ENCODE peak calls at places on chromosomes 7 and 10, in seven cellular contexts. One of them, this sample, is unnamed.

GRCh38 chr7:1442355-1443124 is 16.7 kb downstream of the MICALL2 start:
- DNase-seq in GM23248: no peak
- DNase-seq in SK-N-SH: no peak
- DNase-seq in HepG2: no peak
- DNase-seq in hepatocyte: no peak
- DNase-seq in GM23338: no peak
- DNase-seq in endothelial cell of umbilical vein: no peak
- DNase-seq in this sample: no peak

GRCh38 chr10:43610636-43611035 is 4.4 kb downstream of the ZNF485 start:
- DNase-seq in GM23248: peak; percentile 33
- DNase-seq in SK-N-SH: no peak
- DNase-seq in HepG2: no peak
- DNase-seq in hepatocyte: no peak
- DNase-seq in GM23338: no peak
- DNase-seq in endothelial cell of umbilical vein: no peak
- DNase-seq in this sample: no peak

GRCh38 chr7:100475549-100475948 is 3.5 kb downstream of the TSC22D4 start:
- DNase-seq in GM23248: no peak
- DNase-seq in SK-N-SH: peak; percentile 28
- DNase-seq in HepG2: no peak
- DNase-seq in hepatocyte: peak; percentile 58
- DNase-seq in GM23338: no peak
- DNase-seq in endothelial cell of umbilical vein: no peak
- DNase-seq in this sample: no peak

GRCh38 chr7:142909921-142910521 is 23.5 kb downstream of the TRPV5 start:
- DNase-seq in GM23248: no peak
- DNase-seq in SK-N-SH: no peak
- DNase-seq in HepG2: no peak
- DNase-seq in hepatocyte: peak; percentile 51
- DNase-seq in GM23338: no peak
- DNase-seq in endothelial cell of umbilical vein: no peak
- DNase-seq in this sample: no peak

GRCh38 chr7:32108651-32109050 is 38.4 kb upstream of the PDE1C start:
- DNase-seq in GM23248: peak; percentile 22
- DNase-seq in SK-N-SH: no peak
- DNase-seq in HepG2: no peak
- DNase-seq in hepatocyte: no peak
- DNase-seq in GM23338: no peak
- DNase-seq in endothelial cell of umbilical vein: no peak
- DNase-seq in this sample: no peak

GRCh38 chr7:76260171-76260703 is 42.2 kb upstream of the HSPB1 start:
- DNase-seq in GM23248: peak; percentile 55
- DNase-seq in SK-N-SH: peak; percentile 98
- DNase-seq in HepG2: peak; percentile 74
- DNase-seq in hepatocyte: peak; percentile 62
- DNase-seq in GM23338: peak; percentile 96
- DNase-seq in endothelial cell of umbilical vein: no peak
- DNase-seq in this sample: peak; percentile 29

GRCh38 chr7:85000973-85001372 is 185.9 kb downstream of the SEMA3D start:
- DNase-seq in GM23248: no peak
- DNase-seq in SK-N-SH: no peak
- DNase-seq in HepG2: no peak
- DNase-seq in hepatocyte: no peak
- DNase-seq in GM23338: peak; percentile 35
- DNase-seq in endothelial cell of umbilical vein: no peak
- DNase-seq in this sample: no peak

GRCh38 chr7:99557940-99558305 is 519 bp upstream of the ZNF655 start:
- DNase-seq in GM23248: no peak
- DNase-seq in SK-N-SH: no peak
- DNase-seq in HepG2: peak; percentile 16
- DNase-seq in hepatocyte: no peak
- DNase-seq in GM23338: peak; percentile 52
- DNase-seq in endothelial cell of umbilical vein: no peak
- DNase-seq in this sample: no peak

GRCh38 chr7:113128028-113128427 is 9.7 kb upstream of the SMIM30 start:
- DNase-seq in GM23248: peak; percentile 78
- DNase-seq in SK-N-SH: no peak
- DNase-seq in HepG2: no peak
- DNase-seq in hepatocyte: no peak
- DNase-seq in GM23338: no peak
- DNase-seq in endothelial cell of umbilical vein: no peak
- DNase-seq in this sample: no peak

GRCh38 chr10:125646311-125646710 is 36.7 kb downstream of the TEX36 start:
- DNase-seq in GM23248: no peak
- DNase-seq in SK-N-SH: no peak
- DNase-seq in HepG2: no peak
- DNase-seq in hepatocyte: no peak
- DNase-seq in GM23338: no peak
- DNase-seq in endothelial cell of umbilical vein: no peak
- DNase-seq in this sample: no peak

GRCh38 chr10:79054203-79055099 is 14.3 kb upstream of the ZMIZ1 start:
- DNase-seq in GM23248: no peak
- DNase-seq in SK-N-SH: no peak
- DNase-seq in HepG2: peak; percentile 35
- DNase-seq in hepatocyte: peak; percentile 41
- DNase-seq in GM23338: no peak
- DNase-seq in endothelial cell of umbilical vein: no peak
- DNase-seq in this sample: no peak

GRCh38 chr7:151310578-151310977 is 31.0 kb upstream of the NUB1 start:
- DNase-seq in GM23248: peak; percentile 58
- DNase-seq in SK-N-SH: peak; percentile 65
- DNase-seq in HepG2: peak; percentile 62
- DNase-seq in hepatocyte: peak; percentile 53
- DNase-seq in GM23338: no peak
- DNase-seq in endothelial cell of umbilical vein: peak; percentile 13
- DNase-seq in this sample: no peak

GRCh38 chr10:35555962-35556930 is 48.9 kb upstream of the GJD4 start:
- DNase-seq in GM23248: peak; percentile 25
- DNase-seq in SK-N-SH: no peak
- DNase-seq in HepG2: no peak
- DNase-seq in hepatocyte: no peak
- DNase-seq in GM23338: no peak
- DNase-seq in endothelial cell of umbilical vein: no peak
- DNase-seq in this sample: no peak

GRCh38 chr7:102080371-102081243 is 206.1 kb upstream of the SH2B2 start:
- DNase-seq in GM23248: no peak
- DNase-seq in SK-N-SH: no peak
- DNase-seq in HepG2: no peak
- DNase-seq in hepatocyte: no peak
- DNase-seq in GM23338: no peak
- DNase-seq in endothelial cell of umbilical vein: peak; percentile 43
- DNase-seq in this sample: no peak

GRCh38 chr10:94292448-94293118 is 70.2 kb downstream of the NOC3L start:
- DNase-seq in GM23248: peak; percentile 80
- DNase-seq in SK-N-SH: no peak
- DNase-seq in HepG2: no peak
- DNase-seq in hepatocyte: no peak
- DNase-seq in GM23338: no peak
- DNase-seq in endothelial cell of umbilical vein: peak; percentile 60
- DNase-seq in this sample: no peak

GRCh38 chr10:44673245-44673999 is 237.7 kb upstream of the TMEM72 start:
- DNase-seq in GM23248: no peak
- DNase-seq in SK-N-SH: no peak
- DNase-seq in HepG2: peak; percentile 6
- DNase-seq in hepatocyte: no peak
- DNase-seq in GM23338: no peak
- DNase-seq in endothelial cell of umbilical vein: no peak
- DNase-seq in this sample: no peak

GRCh38 chr10:44674536-44674935 is 236.6 kb upstream of the TMEM72 start:
- DNase-seq in GM23248: no peak
- DNase-seq in SK-N-SH: no peak
- DNase-seq in HepG2: no peak
- DNase-seq in hepatocyte: no peak
- DNase-seq in GM23338: no peak
- DNase-seq in endothelial cell of umbilical vein: no peak
- DNase-seq in this sample: no peak

GRCh38 chr10:44680764-44681163 is 230.4 kb upstream of the TMEM72 start:
- DNase-seq in GM23248: no peak
- DNase-seq in SK-N-SH: no peak
- DNase-seq in HepG2: no peak
- DNase-seq in hepatocyte: no peak
- DNase-seq in GM23338: no peak
- DNase-seq in endothelial cell of umbilical vein: no peak
- DNase-seq in this sample: no peak

GRCh38 chr10:44671321-44671720 is 239.8 kb upstream of the TMEM72 start:
- DNase-seq in GM23248: no peak
- DNase-seq in SK-N-SH: no peak
- DNase-seq in HepG2: no peak
- DNase-seq in hepatocyte: no peak
- DNase-seq in GM23338: no peak
- DNase-seq in endothelial cell of umbilical vein: no peak
- DNase-seq in this sample: no peak

DNA sequence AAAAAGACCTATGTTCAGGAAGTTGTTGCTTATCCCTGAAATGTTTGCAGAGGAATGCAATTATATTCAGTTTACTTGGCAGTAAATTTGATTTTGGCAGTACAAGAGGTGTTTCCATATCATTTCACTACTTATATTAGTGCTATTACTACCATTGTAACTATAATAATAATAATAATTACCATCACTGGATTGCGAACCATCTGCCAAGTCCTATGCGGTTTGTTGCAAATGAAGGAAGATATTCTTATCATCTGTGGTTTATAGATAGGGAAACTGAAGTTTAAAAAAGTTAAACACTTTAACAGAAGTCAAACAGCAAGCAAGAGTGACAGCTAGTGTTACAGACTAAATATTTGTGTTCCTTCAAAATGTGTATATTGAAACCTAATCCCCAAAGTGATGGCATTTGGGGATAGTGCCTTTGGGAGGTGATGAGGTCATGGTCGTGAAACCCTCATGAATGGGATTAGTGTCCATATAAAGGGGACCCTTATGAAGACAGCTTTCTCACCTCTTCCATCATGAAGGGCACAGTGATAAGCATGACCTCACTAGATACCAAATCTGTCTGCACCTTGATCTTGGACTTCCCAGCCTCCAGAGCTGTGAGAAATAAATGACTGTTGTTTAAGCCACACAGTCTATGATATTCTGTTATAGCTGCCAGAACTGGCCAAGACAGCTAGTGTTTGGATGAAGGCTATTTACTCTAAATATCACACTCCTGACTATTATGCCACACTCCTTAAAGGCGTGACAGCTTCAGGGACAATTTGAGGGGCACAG is 235.9 kb upstream of the TMEM72 start:
- DNase-seq in GM23248: no peak
- DNase-seq in SK-N-SH: no peak
- DNase-seq in HepG2: no peak
- DNase-seq in hepatocyte: no peak
- DNase-seq in GM23338: no peak
- DNase-seq in endothelial cell of umbilical vein: no peak
- DNase-seq in this sample: no peak
- H2AFZ ChIP-seq in GM23248: no peak overlapping the region
- H2AFZ ChIP-seq in SK-N-SH: no peak overlapping the region
- H2AFZ ChIP-seq in HepG2: no peak overlapping the region
- H2AFZ ChIP-seq in hepatocyte: no peak overlapping the region
- H2AFZ ChIP-seq in GM23338: no peak overlapping the region
- H2AFZ ChIP-seq in endothelial cell of umbilical vein: no peak overlapping the region
- H2AFZ ChIP-seq in this sample: no peak overlapping the region

GRCh38 chr10:103638948-103639347 is 145.4 kb downstream of the NEURL1 start:
- DNase-seq in GM23248: peak; percentile 40
- DNase-seq in SK-N-SH: no peak
- DNase-seq in HepG2: no peak
- DNase-seq in hepatocyte: no peak
- DNase-seq in GM23338: no peak
- DNase-seq in endothelial cell of umbilical vein: no peak
- DNase-seq in this sample: no peak
- H3K4me2 ChIP-seq in GM23248: peak overlapping the region; percentile 62
- H3K4me2 ChIP-seq in SK-N-SH: no peak overlapping the region
- H3K4me2 ChIP-seq in HepG2: no peak overlapping the region
- H3K4me2 ChIP-seq in hepatocyte: no peak overlapping the region
- H3K4me2 ChIP-seq in GM23338: no peak overlapping the region
- H3K4me2 ChIP-seq in endothelial cell of umbilical vein: no peak overlapping the region
- H3K4me2 ChIP-seq in this sample: no peak overlapping the region

DNA sequence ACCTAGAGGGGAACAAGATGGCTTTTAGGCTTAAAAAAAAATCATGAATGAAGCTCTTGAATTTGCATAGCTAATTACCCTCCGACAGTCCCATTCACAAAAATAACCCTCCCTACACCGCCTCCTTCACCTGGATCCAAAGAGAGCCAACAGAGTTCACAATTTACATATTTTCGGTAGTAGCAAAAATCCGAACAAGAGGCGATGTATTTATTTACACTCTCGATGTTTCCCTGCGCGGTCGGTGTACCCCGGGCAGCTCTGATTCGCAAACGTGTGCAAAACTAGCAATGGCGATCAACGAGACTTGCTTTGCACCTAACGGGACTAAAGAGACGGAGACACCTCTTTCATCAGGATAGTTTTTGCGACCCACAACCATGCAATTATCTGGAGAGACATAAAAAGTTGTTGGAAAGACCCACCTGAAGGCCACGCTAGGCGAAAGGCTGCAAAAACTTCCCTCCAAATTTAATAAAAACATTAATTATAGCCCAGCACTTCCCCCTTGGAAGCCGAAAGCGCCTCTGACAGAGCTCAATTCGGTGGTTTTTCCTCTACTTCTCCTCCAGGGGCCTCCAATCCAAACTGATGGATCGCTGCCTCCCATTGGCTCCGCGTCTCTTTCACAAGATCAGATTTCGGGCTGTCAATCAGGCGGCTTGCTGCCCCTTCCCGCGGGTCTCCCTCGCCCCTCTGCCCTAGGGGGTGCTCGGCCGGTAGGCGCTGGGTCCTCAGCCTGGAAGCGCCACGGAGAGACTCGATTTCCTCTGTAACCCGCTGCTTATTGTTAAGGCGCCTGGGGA is at the start of gene ETV1:
- DNase-seq in GM23248: peak; percentile 90
- DNase-seq in SK-N-SH: peak; percentile 76
- DNase-seq in HepG2: peak; percentile 14
- DNase-seq in hepatocyte: peak; percentile 78
- DNase-seq in GM23338: peak; percentile 98
- DNase-seq in endothelial cell of umbilical vein: peak; percentile 81
- DNase-seq in this sample: no peak
- H3K27ac ChIP-seq in GM23248: peak within 1 kb of the TSS; percentile 64
- H3K27ac ChIP-seq in SK-N-SH: peak within 1 kb of the TSS; percentile 96
- H3K27ac ChIP-seq in HepG2: no peak within 1 kb of the TSS
- H3K27ac ChIP-seq in hepatocyte: peak within 1 kb of the TSS; percentile 79
- H3K27ac ChIP-seq in GM23338: peak within 1 kb of the TSS; percentile 99
- H3K27ac ChIP-seq in endothelial cell of umbilical vein: peak within 1 kb of the TSS; percentile 88
- H3K27ac ChIP-seq in this sample: no peak within 1 kb of the TSS

DNA sequence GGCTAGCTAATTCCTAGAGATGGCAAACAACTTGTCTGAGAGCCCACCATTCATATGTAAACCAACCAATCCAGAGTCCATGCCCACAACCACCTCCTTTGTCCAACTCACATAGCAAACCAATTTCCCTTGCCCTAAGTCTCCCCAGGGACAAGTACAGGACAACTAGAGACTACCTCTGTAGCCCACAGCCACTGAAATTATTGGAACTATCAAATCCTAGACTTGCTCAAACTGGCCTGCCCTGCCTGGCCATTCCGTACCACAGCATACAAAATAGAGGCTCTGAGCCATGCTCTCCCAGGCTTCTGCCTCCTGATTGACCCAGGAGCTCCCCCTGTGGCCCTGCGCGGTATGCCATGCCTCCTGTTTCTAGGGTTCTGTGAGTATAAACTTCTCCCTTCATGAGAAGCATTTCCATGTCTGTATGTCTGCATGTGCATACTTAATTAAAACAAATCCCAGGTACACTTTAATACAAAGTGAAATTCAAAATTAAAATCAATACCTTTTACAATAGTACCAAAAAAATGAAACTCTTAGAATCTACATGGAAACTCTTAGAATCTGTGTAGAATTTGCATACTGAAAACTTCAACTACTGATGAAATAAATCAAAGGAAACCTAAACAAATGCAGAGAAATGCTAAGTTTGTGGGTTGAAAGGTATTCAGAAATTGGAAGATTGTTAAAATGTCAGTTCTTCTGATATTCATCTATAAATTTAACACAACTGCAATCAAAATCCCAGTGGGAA is 4.0 kb upstream of the HECW1 start:
- DNase-seq in GM23248: peak; percentile 77
- DNase-seq in SK-N-SH: peak; percentile 76
- DNase-seq in HepG2: peak; percentile 45
- DNase-seq in hepatocyte: peak; percentile 83
- DNase-seq in GM23338: peak; percentile 92
- DNase-seq in endothelial cell of umbilical vein: peak; percentile 58
- DNase-seq in this sample: peak; percentile 71
- H2AFZ ChIP-seq in GM23248: no peak overlapping the region
- H2AFZ ChIP-seq in SK-N-SH: no peak overlapping the region
- H2AFZ ChIP-seq in HepG2: no peak overlapping the region
- H2AFZ ChIP-seq in hepatocyte: no peak overlapping the region
- H2AFZ ChIP-seq in GM23338: no peak overlapping the region
- H2AFZ ChIP-seq in endothelial cell of umbilical vein: no peak overlapping the region
- H2AFZ ChIP-seq in this sample: no peak overlapping the region